ENCODE peak calls at places on chromosome 21, in six cellular contexts. W, S, B, O, I and N are unnamed samples.

GRCh38 chr21:19321688-19322087 is 918.1 kb upstream of the TMPRSS15 start:
- DNase-seq in W (no peak), S (no peak), B (no peak), O (no peak), I (no peak), N (no peak)

GRCh38 chr21:32184059-32184458 is 94.8 kb downstream of the MIS18A start:
- DNase-seq in W (no peak), S (no peak), B (no peak), O (no peak), I (no peak), N (no peak)

GRCh38 chr21:18114735-18115134 is 129.9 kb upstream of the CHODL start:
- DNase-seq in W (peak), S (no peak), B (no peak), O (no peak), I (no peak), N (no peak)

GRCh38 chr21:21232320-21232719 is 234.1 kb downstream of the NCAM2 start:
- DNase-seq in W (peak), S (peak), B (no peak), O (no peak), I (no peak), N (peak)

GRCh38 chr21:40680311-40680710 is 166.6 kb downstream of the DSCAM start:
- DNase-seq in W (no peak), S (no peak), B (no peak), O (no peak), I (no peak), N (no peak)

GRCh38 chr21:28142692-28143091 is 850.0 kb downstream of the LTN1 start:
- DNase-seq in W (no peak), S (peak), B (no peak), O (no peak), I (no peak), N (peak)

GRCh38 chr21:46633561-46633960 is 1.9 kb upstream of the PRMT2 start:
- DNase-seq in W (no peak), S (no peak), B (no peak), O (no peak), I (no peak), N (no peak)

GRCh38 chr21:35333831-35334593 is 284.9 kb upstream of the RUNX1 start:
- DNase-seq in W (no peak), S (no peak), B (no peak), O (no peak), I (no peak), N (no peak)

GRCh38 chr21:29513535-29513934 is 214.8 kb downstream of the BACH1 start:
- DNase-seq in W (no peak), S (no peak), B (no peak), O (no peak), I (no peak), N (no peak)

GRCh38 chr21:25139390-25139789 is 467.9 kb downstream of the MRPL39 start:
- DNase-seq in W (no peak), S (no peak), B (no peak), O (no peak), I (no peak), N (no peak)

GRCh38 chr21:25934130-25934529 is 199.4 kb downstream of the GABPA start:
- DNase-seq in W (no peak), S (peak), B (no peak), O (no peak), I (no peak), N (peak)

GRCh38 chr21:29634410-29634809 is 305.4 kb downstream of the GRIK1 start:
- DNase-seq in W (no peak), S (no peak), B (no peak), O (no peak), I (no peak), N (no peak)

GRCh38 chr21:26194811-26195251 is 24.3 kb upstream of the APP start:
- DNase-seq in W (no peak), S (peak), B (no peak), O (no peak), I (no peak), N (peak)

GRCh38 chr21:26136686-26137085 is 33.9 kb downstream of the APP start:
- DNase-seq in W (no peak), S (no peak), B (no peak), O (no peak), I (no peak), N (no peak)

GRCh38 chr21:39041815-39042214 is 141.4 kb downstream of the PSMG1 start:
- DNase-seq in W (no peak), S (no peak), B (no peak), O (no peak), I (no peak), N (no peak)

GRCh38 chr21:40117236-40117635 is 250.0 kb downstream of the PCP4 start:
- DNase-seq in W (no peak), S (no peak), B (no peak), O (no peak), I (no peak), N (no peak)

GRCh38 chr21:36188081-36188681 is 31.6 kb downstream of the DOP1B start:
- DNase-seq in W (no peak), S (no peak), B (no peak), O (no peak), I (no peak), N (no peak)

GRCh38 chr21:24895885-24896734 is 711.2 kb downstream of the MRPL39 start:
- DNase-seq in W (no peak), S (peak), B (peak), O (no peak), I (no peak), N (no peak)

GRCh38 chr21:37614351-37614875 is 247.8 kb downstream of the DYRK1A start:
- DNase-seq in W (no peak), S (no peak), B (no peak), O (no peak), I (no peak), N (no peak)

GRCh38 chr21:37615962-37616361 is 249.4 kb downstream of the DYRK1A start:
- DNase-seq in W (no peak), S (no peak), B (no peak), O (no peak), I (no peak), N (no peak)

GRCh38 chr21:37619464-37619974 is 252.9 kb downstream of the DYRK1A start:
- DNase-seq in W (no peak), S (no peak), B (no peak), O (no peak), I (no peak), N (no peak)

GRCh38 chr21:37620401-37620800 is 253.8 kb downstream of the DYRK1A start:
- DNase-seq in W (no peak), S (no peak), B (no peak), O (no peak), I (no peak), N (no peak)

DNA sequence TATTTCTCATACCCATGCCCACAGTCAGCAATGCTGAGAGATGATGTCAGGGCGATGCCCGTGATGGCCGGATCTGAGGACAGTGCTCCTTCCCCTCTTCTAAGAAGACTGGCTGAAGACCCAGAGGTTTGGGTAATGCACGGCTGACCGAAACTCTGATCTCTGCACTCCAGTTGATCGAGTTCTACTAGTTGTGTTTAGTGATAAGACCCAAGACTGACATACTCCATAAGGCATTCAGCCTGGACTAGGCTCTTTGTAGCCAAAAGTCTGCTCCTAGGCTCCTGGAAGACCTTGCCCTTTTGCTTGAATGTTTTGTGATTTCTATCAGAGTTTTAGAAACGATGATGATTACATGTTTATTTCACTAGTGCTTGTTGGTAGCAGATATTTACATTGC is 251.5 kb downstream of the DYRK1A start:
- DNase-seq in W (no peak), S (no peak), B (no peak), O (no peak), I (no peak), N (no peak)
- H3K4me3 ChIP-seq in W (no peak), S (no peak), B (no peak), O (no peak), I (no peak), N (no peak)

GRCh38 chr21:33884361-33885157 is 31.0 kb downstream of the ATP5PO start:
- DNase-seq in W (no peak), S (no peak), B (no peak), O (no peak), I (no peak), N (peak)
- H3K4me3 ChIP-seq in W (no peak), S (no peak), B (no peak), O (no peak), I (no peak), N (no peak)

DNA sequence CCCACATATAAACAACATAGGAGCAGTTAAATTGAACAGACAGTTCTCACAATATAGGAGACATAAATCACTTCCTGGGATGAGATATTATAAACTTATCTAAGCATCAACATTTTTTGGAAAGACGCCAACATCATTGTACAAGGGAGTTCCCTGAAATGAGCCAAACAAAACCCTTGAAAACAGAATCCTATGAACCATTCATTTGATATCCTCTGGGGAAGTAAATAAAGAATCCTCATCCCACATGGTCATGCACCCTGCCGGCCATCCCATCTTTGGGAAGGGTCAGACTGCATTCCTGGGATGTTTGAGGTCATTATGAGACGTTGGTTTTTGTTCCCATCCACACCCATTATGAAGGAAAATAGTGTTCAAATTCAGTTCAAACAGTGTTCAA is 111.8 kb upstream of the USP25 start:
- DNase-seq in W (no peak), S (peak), B (no peak), O (no peak), I (no peak), N (peak)
- H3K4me3 ChIP-seq in W (no peak), S (no peak), B (no peak), O (no peak), I (no peak), N (no peak)

GRCh38 chr21:45430521-45431501 is 25.8 kb downstream of the COL18A1 start:
- DNase-seq in W (no peak), S (peak), B (no peak), O (no peak), I (no peak), N (peak)
- H3K4me3 ChIP-seq in W (no peak), S (no peak), B (no peak), O (no peak), I (no peak), N (no peak)

GRCh38 chr21:44876849-44877575 is 3.5 kb upstream of the PTTG1IP start:
- DNase-seq in W (no peak), S (no peak), B (no peak), O (no peak), I (no peak), N (no peak)

GRCh38 chr21:44874497-44875331 is 1.2 kb upstream of the PTTG1IP start:
- DNase-seq in W (peak), S (no peak), B (peak), O (peak), I (peak), N (no peak)

GRCh38 chr21:44874240-44874496 is 678 bp upstream of the PTTG1IP start:
- DNase-seq in W (no peak), S (no peak), B (no peak), O (no peak), I (no peak), N (no peak)

GRCh38 chr21:44873356-44874239 is at the start of gene PTTG1IP:
- DNase-seq in W (peak), S (peak), B (peak), O (peak), I (peak), N (peak)

DNA sequence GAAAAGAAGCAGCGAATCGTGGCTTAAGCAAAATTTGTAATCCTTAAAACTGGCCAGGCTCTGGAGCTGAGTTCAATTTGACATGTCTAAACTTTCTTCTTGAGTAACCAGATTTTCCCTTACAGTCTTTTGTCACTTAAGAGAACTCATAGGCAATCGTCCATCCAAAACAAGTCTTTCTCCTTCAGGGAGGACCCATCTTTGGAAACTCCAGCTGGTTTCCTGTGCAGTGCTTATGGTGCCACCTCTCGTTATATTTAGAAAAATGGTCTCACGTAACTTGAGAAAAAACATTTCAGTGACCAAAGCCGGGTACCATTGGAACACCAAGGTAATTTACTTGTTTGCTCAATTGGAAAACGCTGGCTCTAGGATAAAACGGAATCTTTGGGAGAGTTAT is 1.9 kb upstream of the PTTG1IP start:
- DNase-seq in W (no peak), S (peak), B (peak), O (no peak), I (peak), N (peak)
- H3K4me3 ChIP-seq in W (peak), S (no peak), B (peak), O (peak), I (peak), N (peak)

GRCh38 chr21:42523941-42524340 is 10.3 kb downstream of the SLC37A1 start:
- DNase-seq in W (no peak), S (no peak), B (no peak), O (no peak), I (no peak), N (no peak)
- H3K4me3 ChIP-seq in W (no peak), S (no peak), B (no peak), O (no peak), I (peak), N (no peak)

DNA sequence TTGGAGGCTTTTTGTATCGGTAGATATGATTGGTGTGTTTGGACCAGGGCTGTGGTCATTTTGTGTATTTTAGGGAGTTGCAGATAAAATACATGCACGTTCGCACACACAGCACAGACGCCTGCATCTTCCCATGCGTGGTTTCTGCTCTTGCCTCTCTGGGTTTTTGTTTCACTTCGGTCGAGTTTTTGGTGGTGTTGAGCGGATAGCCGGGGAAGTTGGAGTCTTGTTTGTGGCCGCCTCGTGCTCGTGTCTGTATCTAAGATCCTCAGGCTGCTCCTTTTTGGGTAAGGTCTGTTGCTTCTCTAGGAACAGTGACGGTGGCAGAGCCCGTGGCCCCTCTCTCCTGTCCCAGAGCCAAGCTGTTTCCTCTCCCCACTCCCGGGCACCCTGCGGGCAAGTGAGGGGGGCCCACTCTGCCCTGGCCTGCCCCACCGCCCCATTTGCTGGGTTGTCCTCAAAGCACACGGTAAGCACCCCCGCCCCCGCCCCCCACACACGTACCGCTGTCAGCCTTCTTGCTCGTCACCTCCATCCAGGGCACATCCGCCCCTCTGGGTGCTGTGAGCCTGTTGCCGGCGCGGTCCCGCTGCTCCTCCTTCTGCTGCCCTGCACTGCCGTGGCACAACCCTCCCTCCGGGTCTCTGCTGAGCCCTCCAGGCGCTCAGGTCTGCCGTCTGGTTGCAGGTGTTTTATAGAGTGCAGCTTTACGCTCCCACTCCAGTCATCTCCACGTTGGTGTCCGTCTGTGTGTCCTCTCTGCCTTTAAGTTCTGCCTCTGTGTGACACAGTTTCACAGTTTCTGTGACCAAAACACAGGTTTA is 51.9 kb downstream of the AGPAT3 start:
- DNase-seq in W (no peak), S (peak), B (no peak), O (no peak), I (no peak), N (peak)
- H3K4me3 ChIP-seq in W (peak), S (peak), B (peak), O (peak), I (no peak), N (peak)